ENCODE peak calls at places on chromosomes 11 and 22, in seven cellular contexts. S, Q, D, F, H, Z and P are unnamed samples. For H3K36me3 and H3K4me1, the result is how much of the 10 kb centered on the place peaks cover.

GRCh38 chr11:107651672-107652071 is 60.2 kb downstream of the SLN start:
- DNase-seq in S (no peak), H (no peak), F (peak), Q (no peak), D (no peak), Z (no peak), P (no peak)

GRCh38 chr22:22164541-22165272 is 79.9 kb upstream of the VPREB1 start:
- DNase-seq in Z (no peak), S (no peak), F (no peak), H (no peak), Q (no peak), D (no peak), P (no peak)

GRCh38 chr22:24432059-24432853 is 4.9 kb downstream of the ADORA2A start:
- DNase-seq in F (no peak), D (peak), H (no peak), S (peak), Z (peak), Q (peak), P (no peak)

GRCh38 chr11:3627291-3627690 is 14.5 kb downstream of the ART5 start:
- DNase-seq in H (no peak), F (no peak), D (no peak), S (no peak), Z (no peak), Q (no peak), P (no peak)

GRCh38 chr11:125091247-125091876 is 20.1 kb downstream of the TMEM218 start:
- DNase-seq in H (peak), Q (no peak), D (peak), S (no peak), Z (peak), F (no peak), P (no peak)

GRCh38 chr11:64523456-64524187 is 67.4 kb upstream of the SLC22A12 start:
- DNase-seq in F (no peak), Z (no peak), S (no peak), D (peak), Q (no peak), H (no peak), P (no peak)

GRCh38 chr22:17773606-17774205 is 563 bp downstream of the BID start:
- DNase-seq in Z (peak), S (peak), D (peak), Q (peak), H (peak), F (no peak), P (no peak)

GRCh38 chr11:122823564-122823963 is 14.7 kb upstream of the CRTAM start:
- DNase-seq in Q (no peak), H (no peak), F (no peak), S (no peak), D (no peak), Z (no peak), P (no peak)

GRCh38 chr11:67057410-67057757 is 737 bp downstream of the RHOD start:
- DNase-seq in F (no peak), D (no peak), Q (no peak), H (no peak), Z (no peak), S (no peak), P (no peak)

GRCh38 chr22:32712644-32713355 is 88.7 kb upstream of the TIMP3 start:
- DNase-seq in D (no peak), H (no peak), S (no peak), Q (no peak), F (no peak), Z (no peak), P (no peak)

DNA sequence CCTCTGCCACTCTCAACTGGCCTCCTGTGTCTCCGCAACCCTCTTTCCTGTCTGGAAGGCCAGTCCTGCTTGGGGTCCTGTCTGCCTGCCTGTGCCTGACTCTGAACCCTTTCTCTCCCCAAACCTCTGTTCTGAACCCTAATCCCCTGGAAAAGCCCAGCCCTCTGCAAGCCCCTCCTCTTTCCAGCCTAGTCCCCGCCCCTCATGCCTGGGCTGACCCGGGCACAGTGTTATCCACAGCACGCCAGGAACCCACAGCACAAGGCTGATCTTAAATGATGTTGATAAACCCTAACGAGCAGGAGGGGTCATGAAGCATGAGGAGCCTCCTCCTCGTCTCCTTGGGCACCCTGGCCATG is at the start of gene IFITM10:
- DNase-seq in S (peak), F (no peak), Q (peak), H (no peak), D (no peak), Z (peak), P (no peak)
- TF ChIP-seq POLR2AphosphoS5 in S (peak), F (no peak), Q (no peak), H (peak), D (no peak), Z (no peak), P (no peak)

GRCh38 chr22:40416636-40417035 is 46.2 kb downstream of the SGSM3 start:
- DNase-seq in Z (no peak), S (no peak), H (no peak), D (no peak), Q (no peak), F (no peak), P (no peak)
- H3K36me3 ChIP-seq in Z (under half), S (half or more), H (under half), D (under half), Q (under half), F (under half), P (under half)

GRCh38 chr11:46917109-46918086 is 952 bp downstream of the LRP4 start:
- DNase-seq in H (peak), Q (peak), F (no peak), Z (peak), D (peak), S (no peak), P (no peak)
- H3K4me1 ChIP-seq in H (under half), Q (under half), F (under half), Z (under half), D (under half), S (half or more), P (under half)

GRCh38 chr22:38190581-38190980 is 9.0 kb upstream of the PLA2G6 start:
- DNase-seq in Z (no peak), S (no peak), Q (no peak), F (no peak), D (no peak), H (no peak), P (no peak)

GRCh38 chr22:38184788-38185187 is 3.2 kb upstream of the PLA2G6 start:
- DNase-seq in Z (no peak), Q (no peak), F (no peak), S (no peak), D (no peak), H (no peak), P (no peak)

GRCh38 chr22:38189104-38189503 is 7.5 kb upstream of the PLA2G6 start:
- DNase-seq in S (no peak), H (no peak), Z (no peak), D (no peak), Q (no peak), F (no peak), P (no peak)

GRCh38 chr22:38186429-38186828 is 4.8 kb upstream of the PLA2G6 start:
- DNase-seq in S (no peak), Z (no peak), H (no peak), Q (no peak), F (no peak), D (no peak), P (no peak)

GRCh38 chr22:38187413-38188212 is 6.0 kb upstream of the PLA2G6 start:
- DNase-seq in H (peak), D (no peak), F (no peak), Q (no peak), S (peak), Z (no peak), P (no peak)
- TF ChIP-seq POLR2AphosphoS5 in H (no peak), D (no peak), F (no peak), Q (no peak), S (peak), Z (no peak), P (peak)